ENCODE peak calls at places on chromosomes 4 and X, in four cellular contexts. B is WERI-Rb-1; X is CD8-positive, alpha-beta T cell; E is body of pancreas. P is an unnamed sample. For H3K27me3, the result is how much of the 10 kb centered on the place peaks cover.

GRCh38 chr4:55033296-55033695 is 92.1 kb downstream of the KDR start:
- DNase-seq in E (no peak), X (no peak), B (no peak), P (peak)

GRCh38 chr4:32658019-32658418 is 1937.8 kb downstream of the PCDH7 start:
- DNase-seq in B (peak), E (no peak), X (no peak), P (no peak)

GRCh38 chr4:104870495-104871228 is 276.0 kb upstream of the TET2 start:
- DNase-seq in E (no peak), B (no peak), X (no peak), P (no peak)

GRCh38 chr4:3868146-3868840 is 102.1 kb downstream of the ADRA2C start:
- DNase-seq in X (no peak), E (no peak), B (peak), P (peak)

GRCh38 chr4:123583043-123583442 is 186.4 kb downstream of the SPRY1 start:
- DNase-seq in B (no peak), X (no peak), E (no peak), P (no peak)

GRCh38 chrX:110408949-110409588 is 50.4 kb downstream of the RTL9 start:
- DNase-seq in E (no peak), B (no peak), X (no peak), P (no peak)

GRCh38 chrX:43655151-43655676 is 885 bp upstream of the MAOA start:
- DNase-seq in E (peak), X (no peak), B (peak), P (peak)

GRCh38 chr4:129043523-129043922 is 49.8 kb downstream of the SCLT1 start:
- DNase-seq in B (no peak), X (no peak), E (no peak), P (no peak)

GRCh38 chr4:5066101-5066500 is 14.8 kb downstream of the STK32B start:
- DNase-seq in B (peak), X (no peak), E (no peak), P (no peak)

GRCh38 chr4:155809835-155810234 is 51.0 kb downstream of the GUCY1B1 start:
- DNase-seq in B (no peak), E (no peak), X (no peak), P (peak)

GRCh38 chr4:98468744-98469143 is 189.7 kb downstream of the TSPAN5 start:
- DNase-seq in X (no peak), E (no peak), B (no peak), P (no peak)

GRCh38 chr4:167100120-167100519 is 134.2 kb downstream of the SPOCK3 start:
- DNase-seq in E (no peak), X (no peak), B (no peak), P (no peak)

GRCh38 chr4:138405934-138406567 is 163.9 kb upstream of the SLC7A11 start:
- DNase-seq in X (no peak), B (no peak), E (no peak), P (no peak)

GRCh38 chrX:497201-497710 is 110.5 kb upstream of the PPP2R3B start:
- DNase-seq in B (no peak), E (no peak), X (no peak), P (no peak)
- H3K27me3 ChIP-seq in B (under half), E (under half), X (under half), P (under half)

DNA sequence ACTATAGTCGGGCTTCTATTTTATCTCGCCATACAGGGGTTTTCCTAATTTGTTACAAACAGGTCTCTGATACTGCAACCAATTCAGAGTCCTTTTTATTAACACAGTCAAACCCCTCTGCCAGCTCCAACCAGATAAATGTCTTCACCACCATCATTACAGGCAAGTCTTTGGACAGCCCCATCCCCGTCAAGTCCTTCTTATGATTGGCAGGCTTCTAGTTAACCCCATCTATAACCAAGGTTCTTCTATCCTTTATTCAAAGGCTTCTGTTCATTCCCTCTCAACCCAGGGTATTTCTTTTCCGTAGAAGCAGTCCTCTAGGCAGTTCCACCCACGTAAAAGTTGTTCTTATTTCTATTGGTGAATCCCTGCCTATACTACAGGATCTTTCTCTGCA is 29.9 kb upstream of the FOXR2 start:
- DNase-seq in E (no peak), B (no peak), X (no peak), P (no peak)
- H3K27me3 ChIP-seq in E (under half), B (under half), X (under half), P (under half)

GRCh38 chr4:80182237-80182866 is 15.0 kb upstream of the PRDM8 start:
- DNase-seq in X (no peak), B (no peak), E (no peak), P (no peak)
- H3K27me3 ChIP-seq in X (under half), B (under half), E (under half), P (under half)

GRCh38 chr4:6369924-6370645 is 100.4 kb downstream of the WFS1 start:
- DNase-seq in E (no peak), X (no peak), B (no peak), P (no peak)
- H3K27me3 ChIP-seq in E (under half), X (under half), B (under half), P (under half)

P was measured in HAP-1.